ENCODE peak calls at places on chromosome 14, in seven cellular contexts. D, L, H, T, O, A and M are unnamed samples.

GRCh38 chr14:102277874-102278630 is 26.9 kb downstream of the MOK start:
- DNase-seq in A (no peak), T (no peak), H (no peak), D (no peak), O (no peak), L (no peak), M (no peak)

GRCh38 chr14:25042362-25043299 is 7.3 kb downstream of the STXBP6 start:
- DNase-seq in O (no peak), L (peak), T (no peak), D (no peak), H (peak), A (no peak), M (no peak)

GRCh38 chr14:23414906-23415820 is 7.1 kb upstream of the MYH6 start:
- DNase-seq in O (no peak), T (no peak), L (no peak), D (no peak), A (no peak), H (no peak), M (no peak)

GRCh38 chr14:75049731-75050201 is 1.5 kb downstream of the MLH3 start:
- DNase-seq in T (peak), L (no peak), A (no peak), H (no peak), O (no peak), D (no peak), M (no peak)

GRCh38 chr14:94769413-94770250 is at the start of gene GSC:
- DNase-seq in D (peak), O (no peak), A (no peak), H (no peak), L (no peak), T (peak), M (peak)

GRCh38 chr14:83257466-83258439 is 1724.1 kb upstream of the SEL1L start:
- DNase-seq in D (no peak), H (no peak), L (no peak), T (no peak), A (no peak), O (no peak), M (no peak)

GRCh38 chr14:24267516-24267915 is 3.9 kb downstream of the RABGGTA start:
- DNase-seq in T (no peak), O (no peak), A (no peak), L (no peak), H (no peak), D (no peak), M (no peak)

GRCh38 chr14:73428354-73428824 is 30.0 kb downstream of the NUMB start:
- DNase-seq in O (no peak), D (no peak), H (no peak), A (no peak), T (no peak), L (peak), M (no peak)

GRCh38 chr14:53180272-53181221 is 27.4 kb upstream of the DDHD1 start:
- DNase-seq in T (no peak), L (peak), O (peak), H (peak), A (no peak), D (no peak), M (no peak)

GRCh38 chr14:67952786-67953185 is 133.2 kb downstream of the RAD51B start:
- DNase-seq in D (no peak), O (no peak), T (no peak), L (no peak), A (no peak), H (no peak), M (no peak)

GRCh38 chr14:104877066-104877805 is 12.2 kb downstream of the CEP170B start:
- DNase-seq in A (no peak), T (no peak), D (no peak), H (no peak), O (no peak), L (no peak), M (no peak)

GRCh38 chr14:68181395-68182326 is 362.1 kb downstream of the RAD51B start:
- DNase-seq in A (no peak), L (no peak), D (peak), T (no peak), O (peak), H (no peak), M (no peak)

GRCh38 chr14:105891221-105891602 is 364.8 kb downstream of the TMEM121 start:
- DNase-seq in L (peak), O (peak), T (no peak), D (no peak), A (no peak), H (no peak), M (no peak)

GRCh38 chr14:25102788-25103187 is 52.8 kb upstream of the STXBP6 start:
- DNase-seq in O (no peak), D (no peak), T (no peak), H (no peak), A (no peak), L (no peak), M (no peak)

GRCh38 chr14:22464422-22465142 is 124.4 kb downstream of the DAD1 start:
- DNase-seq in H (no peak), A (no peak), T (no peak), O (peak), D (no peak), L (no peak), M (no peak)

GRCh38 chr14:93751946-93752660 is 36.2 kb downstream of the PRIMA1 start:
- DNase-seq in O (no peak), H (no peak), D (no peak), L (no peak), A (no peak), T (no peak), M (no peak)

GRCh38 chr14:54567634-54568561 is 970 bp downstream of the SAMD4A start:
- DNase-seq in T (no peak), A (peak), O (peak), D (peak), H (peak), L (peak), M (peak)

GRCh38 chr14:69354383-69355154 is 43.5 kb downstream of the ERH start:
- DNase-seq in T (no peak), H (no peak), D (peak), L (no peak), A (peak), O (peak), M (no peak)

GRCh38 chr14:24339284-24340151 is at the start of gene RIPK3:
- DNase-seq in A (no peak), L (no peak), D (peak), O (peak), H (no peak), T (no peak), M (no peak)

GRCh38 chr14:50363734-50364113 is 33.0 kb downstream of the CDKL1 start:
- DNase-seq in H (no peak), O (peak), A (no peak), T (no peak), D (peak), L (no peak), M (no peak)

GRCh38 chr14:106023411-106023810 is 497.0 kb downstream of the TMEM121 start:
- DNase-seq in H (no peak), T (no peak), L (no peak), D (no peak), A (no peak), O (no peak), M (no peak)

GRCh38 chr14:80215081-80215480 is 3.8 kb upstream of the DIO2 start:
- DNase-seq in A (no peak), T (no peak), L (no peak), O (no peak), D (no peak), H (no peak), M (no peak)

GRCh38 chr14:101200650-101201516 is 297.4 kb upstream of the RTL1 start:
- DNase-seq in T (no peak), L (peak), H (no peak), O (no peak), A (no peak), D (no peak), M (no peak)

GRCh38 chr14:68547305-68548193 is 245.3 kb downstream of the ZFP36L1 start:
- DNase-seq in D (peak), O (no peak), L (no peak), A (no peak), H (peak), T (peak), M (no peak)

GRCh38 chr14:26531894-26532293 is 65.9 kb downstream of the NOVA1 start:
- DNase-seq in D (peak), L (no peak), O (no peak), T (no peak), A (no peak), H (peak), M (no peak)

GRCh38 chr14:85471744-85472143 is 58.2 kb upstream of the FLRT2 start:
- DNase-seq in T (peak), O (no peak), L (peak), D (peak), H (peak), A (no peak), M (no peak)

GRCh38 chr14:34980337-34980900 is 2.4 kb upstream of the SRP54 start:
- DNase-seq in O (no peak), H (no peak), T (no peak), L (no peak), D (no peak), A (no peak), M (no peak)

GRCh38 chr14:34982421-34983147 is at the start of gene SRP54:
- DNase-seq in D (peak), L (peak), A (peak), O (peak), H (peak), T (peak), M (peak)

GRCh38 chr14:34983148-34983760 is 462 bp downstream of the SRP54 start:
- DNase-seq in H (no peak), A (no peak), D (no peak), L (no peak), O (no peak), T (no peak), M (no peak)

GRCh38 chr14:34978444-34978843 is 4.3 kb upstream of the SRP54 start:
- DNase-seq in A (no peak), H (no peak), L (no peak), T (no peak), O (no peak), D (no peak), M (no peak)

DNA sequence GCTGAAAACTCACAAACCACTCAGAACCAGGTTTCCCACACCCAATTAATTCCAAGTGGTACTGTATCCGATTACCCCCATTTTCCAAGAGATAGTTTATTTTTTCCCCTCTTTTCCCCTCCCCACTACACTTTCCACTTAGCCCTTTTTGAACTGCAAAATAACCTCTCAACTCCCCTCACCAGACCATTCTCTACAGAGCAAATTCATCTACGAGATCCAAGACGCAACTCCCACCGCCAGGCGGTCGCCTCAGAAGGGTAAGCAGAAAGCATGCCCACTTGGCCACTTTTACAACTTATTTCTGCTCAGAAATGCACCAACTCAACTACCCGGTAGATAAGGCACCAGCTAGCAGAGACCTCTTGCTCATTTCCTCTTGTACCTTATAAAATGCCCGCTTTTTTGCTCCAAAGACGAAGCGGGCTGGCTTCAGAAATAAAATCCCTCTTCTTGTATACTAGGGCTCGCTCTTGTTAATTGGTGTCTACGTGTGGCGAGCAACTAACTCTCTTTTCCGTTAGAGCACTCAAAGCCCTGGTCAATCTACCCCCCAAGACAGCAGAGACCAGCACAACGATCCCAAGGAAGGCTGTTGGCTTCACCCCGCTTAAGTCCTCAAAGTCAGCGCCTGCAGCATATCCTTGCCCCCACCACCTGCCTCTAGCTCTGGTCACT is 910 bp upstream of the SRP54 start:
- DNase-seq in L (no peak), O (no peak), A (peak), T (no peak), H (peak), D (peak), M (no peak)
- TF ChIP-seq CTCF in L (peak), O (peak), A (no peak), T (peak), H (peak), D (no peak), M (peak)

DNA sequence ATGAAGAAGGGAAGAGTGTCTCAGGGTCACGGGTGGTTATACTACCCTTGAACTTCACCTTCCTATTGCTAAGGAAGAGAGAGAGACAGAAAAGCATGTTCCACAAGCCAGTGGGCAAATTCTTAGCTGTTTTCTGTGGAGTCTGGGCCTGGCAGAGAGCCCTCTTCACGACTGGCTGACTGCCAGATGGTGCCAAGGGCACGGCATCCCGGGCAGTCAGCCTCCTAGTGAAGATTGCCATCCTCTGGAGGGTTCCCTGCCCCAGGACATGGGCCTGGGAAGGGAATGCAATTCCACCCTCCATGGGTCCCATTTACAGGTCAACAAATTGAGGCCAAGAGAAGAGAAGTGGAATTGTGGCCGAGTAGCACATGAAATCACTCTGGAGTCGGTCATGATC is 9.7 kb downstream of the TUNAR start:
- DNase-seq in A (no peak), L (no peak), D (no peak), O (no peak), T (no peak), H (no peak), M (no peak)
- TF ChIP-seq CTCF in A (no peak), L (no peak), D (no peak), O (no peak), T (no peak), H (no peak), M (no peak)

GRCh38 chr14:90396342-90397339 is at the start of gene CALM1:
- DNase-seq in A (peak), L (peak), O (peak), H (peak), D (peak), T (peak), M (peak)
- TF ChIP-seq CTCF in A (no peak), L (no peak), O (no peak), H (no peak), D (no peak), T (no peak), M (peak)

DNA sequence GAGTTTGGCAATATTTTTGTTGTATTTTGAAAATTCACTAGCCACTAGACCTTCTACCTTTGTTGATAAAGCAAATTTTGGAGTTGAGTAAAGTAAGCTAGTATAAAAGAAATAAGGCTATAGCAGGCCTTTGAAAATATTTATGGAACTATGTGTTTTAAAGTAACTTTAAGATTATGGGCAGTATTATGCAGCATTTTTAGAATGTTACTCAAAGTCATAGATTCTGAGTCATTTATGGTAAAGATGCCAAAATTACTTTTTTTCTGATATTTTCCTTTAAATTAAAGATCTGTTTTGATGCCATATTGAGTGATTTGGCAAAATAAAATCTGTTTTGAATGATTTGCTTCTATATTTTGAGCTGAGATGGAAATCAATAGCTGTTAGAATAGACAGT is 57.2 kb downstream of the SYNE2 start:
- DNase-seq in O (no peak), A (no peak), H (no peak), L (no peak), D (no peak), T (no peak), M (no peak)
- TF ChIP-seq CTCF in O (no peak), A (no peak), H (no peak), L (no peak), D (no peak), T (no peak), M (no peak)

GRCh38 chr14:20986811-20987210 is 3.0 kb upstream of the METTL17 start:
- DNase-seq in D (peak), A (no peak), H (peak), T (peak), L (no peak), O (no peak), M (no peak)

GRCh38 chr14:20988717-20989116 is 1.1 kb upstream of the METTL17 start:
- DNase-seq in H (peak), L (no peak), A (no peak), T (no peak), D (peak), O (no peak), M (no peak)

GRCh38 chr14:20989464-20989786 is 355 bp upstream of the METTL17 start:
- DNase-seq in H (no peak), T (no peak), O (no peak), A (no peak), L (no peak), D (no peak), M (no peak)

DNA sequence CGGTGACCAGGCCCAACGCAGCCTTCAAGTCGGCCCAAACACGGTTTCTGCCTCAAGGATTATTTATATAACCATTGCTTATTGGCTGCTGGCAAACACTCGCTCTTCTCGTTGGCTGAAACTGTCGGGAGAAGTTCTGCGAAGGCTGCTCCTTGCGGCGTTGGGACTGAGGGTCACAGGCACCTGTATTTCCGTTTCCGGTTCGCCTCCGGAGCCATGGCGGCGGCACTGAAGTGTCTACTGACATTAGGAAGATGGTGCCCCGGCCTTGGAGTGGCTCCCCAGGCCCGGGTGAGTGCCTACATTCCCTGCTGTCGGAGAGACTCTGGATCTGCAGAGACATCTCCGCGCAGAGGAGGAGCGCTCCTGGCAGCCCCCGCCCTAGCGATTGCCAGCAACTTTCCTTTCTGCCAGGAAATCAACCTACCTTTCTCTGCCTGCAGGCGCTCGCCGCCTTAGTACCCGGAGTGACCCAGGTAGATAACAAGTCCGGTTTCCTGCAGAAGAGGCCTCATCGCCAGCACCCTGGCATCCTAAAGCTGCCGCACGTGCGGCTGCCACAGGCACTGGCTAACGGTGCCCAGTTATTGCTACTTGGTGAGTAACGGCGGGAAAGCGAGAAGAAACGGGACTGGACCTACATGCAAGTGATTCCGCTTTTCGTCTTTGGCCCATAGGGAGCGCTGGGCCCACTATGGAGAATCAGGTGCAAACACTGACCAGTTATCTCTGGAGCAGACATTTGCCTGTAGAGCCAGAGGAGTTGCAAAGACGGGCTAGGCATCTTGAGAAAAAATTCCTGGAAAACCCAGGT is at the start of gene METTL17:
- DNase-seq in T (peak), H (peak), O (peak), L (peak), D (peak), A (peak), M (peak)
- TF ChIP-seq CTCF in T (peak), H (peak), O (peak), L (no peak), D (peak), A (peak), M (peak)